ENCODE peak calls at places on chromosomes 16 and 17, in seven cellular contexts. One of them, this sample, is unnamed.

GRCh38 chr17:17681744-17682292 is 560 bp downstream of the RAI1 start:
- DNase-seq in EL: peak
- DNase-seq in cardiac muscle cell: no peak
- DNase-seq in ELR: peak
- DNase-seq in neural progenitor cell: peak
- DNase-seq in astrocyte of the spinal cord: no peak
- DNase-seq in germinal center: peak
- DNase-seq in this sample: peak

GRCh38 chr17:40485851-40486512 is 15.4 kb downstream of the TNS4 start:
- DNase-seq in EL: peak
- DNase-seq in cardiac muscle cell: peak
- DNase-seq in ELR: peak
- DNase-seq in neural progenitor cell: no peak
- DNase-seq in astrocyte of the spinal cord: peak
- DNase-seq in germinal center: no peak
- DNase-seq in this sample: no peak

GRCh38 chr17:81285179-81285878 is 9.8 kb downstream of the SLC38A10 start:
- DNase-seq in EL: peak
- DNase-seq in cardiac muscle cell: peak
- DNase-seq in ELR: peak
- DNase-seq in neural progenitor cell: peak
- DNase-seq in astrocyte of the spinal cord: peak
- DNase-seq in germinal center: peak
- DNase-seq in this sample: peak

GRCh38 chr17:13961262-13961661 is 108.0 kb upstream of the COX10 start:
- DNase-seq in EL: no peak
- DNase-seq in cardiac muscle cell: no peak
- DNase-seq in ELR: no peak
- DNase-seq in neural progenitor cell: no peak
- DNase-seq in astrocyte of the spinal cord: no peak
- DNase-seq in germinal center: no peak
- DNase-seq in this sample: no peak

GRCh38 chr17:38454528-38454927 is 26.3 kb downstream of the ARHGAP23 start:
- DNase-seq in EL: peak
- DNase-seq in cardiac muscle cell: peak
- DNase-seq in ELR: peak
- DNase-seq in neural progenitor cell: no peak
- DNase-seq in astrocyte of the spinal cord: peak
- DNase-seq in germinal center: no peak
- DNase-seq in this sample: peak

GRCh38 chr17:7293821-7294613 is 422 bp downstream of the YBX2 start:
- DNase-seq in EL: no peak
- DNase-seq in cardiac muscle cell: no peak
- DNase-seq in ELR: no peak
- DNase-seq in neural progenitor cell: peak
- DNase-seq in astrocyte of the spinal cord: no peak
- DNase-seq in germinal center: peak
- DNase-seq in this sample: no peak

GRCh38 chr16:1379863-1380174 is 28.1 kb downstream of the GNPTG start:
- DNase-seq in EL: no peak
- DNase-seq in cardiac muscle cell: no peak
- DNase-seq in ELR: no peak
- DNase-seq in neural progenitor cell: no peak
- DNase-seq in astrocyte of the spinal cord: no peak
- DNase-seq in germinal center: no peak
- DNase-seq in this sample: no peak

GRCh38 chr17:28270055-28270454 is 48.9 kb upstream of the TMEM97 start:
- DNase-seq in EL: no peak
- DNase-seq in cardiac muscle cell: no peak
- DNase-seq in ELR: no peak
- DNase-seq in neural progenitor cell: no peak
- DNase-seq in astrocyte of the spinal cord: no peak
- DNase-seq in germinal center: no peak
- DNase-seq in this sample: no peak

GRCh38 chr17:2215616-2216364 is 87.8 kb downstream of the SMG6 start:
- DNase-seq in EL: peak
- DNase-seq in cardiac muscle cell: peak
- DNase-seq in ELR: peak
- DNase-seq in neural progenitor cell: peak
- DNase-seq in astrocyte of the spinal cord: peak
- DNase-seq in germinal center: peak
- DNase-seq in this sample: peak

GRCh38 chr17:13046361-13046760 is 28.5 kb upstream of the ELAC2 start:
- DNase-seq in EL: no peak
- DNase-seq in cardiac muscle cell: no peak
- DNase-seq in ELR: no peak
- DNase-seq in neural progenitor cell: no peak
- DNase-seq in astrocyte of the spinal cord: no peak
- DNase-seq in germinal center: no peak
- DNase-seq in this sample: no peak

GRCh38 chr16:79792952-79793351 is 192.4 kb upstream of the MAF start:
- DNase-seq in EL: no peak
- DNase-seq in cardiac muscle cell: no peak
- DNase-seq in ELR: no peak
- DNase-seq in neural progenitor cell: no peak
- DNase-seq in astrocyte of the spinal cord: no peak
- DNase-seq in germinal center: no peak
- DNase-seq in this sample: peak

GRCh38 chr16:11729787-11730186 is 12.9 kb downstream of the TXNDC11 start:
- DNase-seq in EL: no peak
- DNase-seq in cardiac muscle cell: no peak
- DNase-seq in ELR: no peak
- DNase-seq in neural progenitor cell: no peak
- DNase-seq in astrocyte of the spinal cord: no peak
- DNase-seq in germinal center: no peak
- DNase-seq in this sample: no peak

GRCh38 chr16:1614226-1615102 is 2.3 kb downstream of the CRAMP1 start:
- DNase-seq in EL: peak
- DNase-seq in cardiac muscle cell: peak
- DNase-seq in ELR: peak
- DNase-seq in neural progenitor cell: peak
- DNase-seq in astrocyte of the spinal cord: peak
- DNase-seq in germinal center: peak
- DNase-seq in this sample: no peak

GRCh38 chr16:67254809-67255552 is 6.2 kb downstream of the SLC9A5 start:
- DNase-seq in EL: no peak
- DNase-seq in cardiac muscle cell: no peak
- DNase-seq in ELR: no peak
- DNase-seq in neural progenitor cell: no peak
- DNase-seq in astrocyte of the spinal cord: no peak
- DNase-seq in germinal center: no peak
- DNase-seq in this sample: no peak

GRCh38 chr16:89862732-89863131 is 10.7 kb upstream of the TCF25 start:
- DNase-seq in EL: no peak
- DNase-seq in cardiac muscle cell: no peak
- DNase-seq in ELR: no peak
- DNase-seq in neural progenitor cell: no peak
- DNase-seq in astrocyte of the spinal cord: no peak
- DNase-seq in germinal center: no peak
- DNase-seq in this sample: no peak

GRCh38 chr17:3892095-3892998 is 506 bp downstream of the CAMKK1 start:
- DNase-seq in EL: peak
- DNase-seq in cardiac muscle cell: peak
- DNase-seq in ELR: peak
- DNase-seq in neural progenitor cell: peak
- DNase-seq in astrocyte of the spinal cord: peak
- DNase-seq in germinal center: peak
- DNase-seq in this sample: peak

GRCh38 chr16:12502671-12503070 is 301.0 kb downstream of the CPPED1 start:
- DNase-seq in EL: no peak
- DNase-seq in cardiac muscle cell: no peak
- DNase-seq in ELR: no peak
- DNase-seq in neural progenitor cell: no peak
- DNase-seq in astrocyte of the spinal cord: no peak
- DNase-seq in germinal center: no peak
- DNase-seq in this sample: no peak

GRCh38 chr16:53132406-53132805 is 77.6 kb downstream of the CHD9 start:
- DNase-seq in EL: no peak
- DNase-seq in cardiac muscle cell: peak
- DNase-seq in ELR: no peak
- DNase-seq in neural progenitor cell: no peak
- DNase-seq in astrocyte of the spinal cord: no peak
- DNase-seq in germinal center: no peak
- DNase-seq in this sample: no peak

GRCh38 chr16:14120335-14120734 is 49.2 kb downstream of the MRTFB start:
- DNase-seq in EL: no peak
- DNase-seq in cardiac muscle cell: no peak
- DNase-seq in ELR: no peak
- DNase-seq in neural progenitor cell: no peak
- DNase-seq in astrocyte of the spinal cord: no peak
- DNase-seq in germinal center: no peak
- DNase-seq in this sample: no peak

GRCh38 chr17:40179923-40180659 is 2.8 kb downstream of the RAPGEFL1 start:
- DNase-seq in EL: peak
- DNase-seq in cardiac muscle cell: peak
- DNase-seq in ELR: peak
- DNase-seq in neural progenitor cell: no peak
- DNase-seq in astrocyte of the spinal cord: peak
- DNase-seq in germinal center: no peak
- DNase-seq in this sample: no peak

GRCh38 chr16:80612461-80613017 is 71.7 kb downstream of the DYNLRB2 start:
- DNase-seq in EL: no peak
- DNase-seq in cardiac muscle cell: no peak
- DNase-seq in ELR: no peak
- DNase-seq in neural progenitor cell: no peak
- DNase-seq in astrocyte of the spinal cord: no peak
- DNase-seq in germinal center: no peak
- DNase-seq in this sample: no peak

GRCh38 chr17:8820311-8821010 is 21.3 kb upstream of the MFSD6L start:
- DNase-seq in EL: no peak
- DNase-seq in cardiac muscle cell: no peak
- DNase-seq in ELR: no peak
- DNase-seq in neural progenitor cell: no peak
- DNase-seq in astrocyte of the spinal cord: no peak
- DNase-seq in germinal center: no peak
- DNase-seq in this sample: no peak

GRCh38 chr17:10638151-10638550 is 19.0 kb downstream of the MYH3 start:
- DNase-seq in EL: no peak
- DNase-seq in cardiac muscle cell: no peak
- DNase-seq in ELR: no peak
- DNase-seq in neural progenitor cell: no peak
- DNase-seq in astrocyte of the spinal cord: no peak
- DNase-seq in germinal center: no peak
- DNase-seq in this sample: no peak

GRCh38 chr17:29114141-29114540 is 66.1 kb downstream of the MYO18A start:
- DNase-seq in EL: no peak
- DNase-seq in cardiac muscle cell: no peak
- DNase-seq in ELR: no peak
- DNase-seq in neural progenitor cell: no peak
- DNase-seq in astrocyte of the spinal cord: no peak
- DNase-seq in germinal center: no peak
- DNase-seq in this sample: no peak

GRCh38 chr17:50129303-50129945 is 536 bp downstream of the SAMD14 start:
- DNase-seq in EL: peak
- DNase-seq in cardiac muscle cell: peak
- DNase-seq in ELR: peak
- DNase-seq in neural progenitor cell: peak
- DNase-seq in astrocyte of the spinal cord: peak
- DNase-seq in germinal center: no peak
- DNase-seq in this sample: no peak

GRCh38 chr17:45791935-45792334 is 7.8 kb downstream of the CRHR1 start:
- DNase-seq in EL: no peak
- DNase-seq in cardiac muscle cell: no peak
- DNase-seq in ELR: no peak
- DNase-seq in neural progenitor cell: no peak
- DNase-seq in astrocyte of the spinal cord: no peak
- DNase-seq in germinal center: no peak
- DNase-seq in this sample: no peak

GRCh38 chr17:6539871-6540270 is 16.5 kb downstream of the PITPNM3 start:
- DNase-seq in EL: no peak
- DNase-seq in cardiac muscle cell: no peak
- DNase-seq in ELR: no peak
- DNase-seq in neural progenitor cell: no peak
- DNase-seq in astrocyte of the spinal cord: no peak
- DNase-seq in germinal center: no peak
- DNase-seq in this sample: no peak

GRCh38 chr17:5793899-5794298 is 209.6 kb upstream of the NLRP1 start:
- DNase-seq in EL: no peak
- DNase-seq in cardiac muscle cell: no peak
- DNase-seq in ELR: peak
- DNase-seq in neural progenitor cell: peak
- DNase-seq in astrocyte of the spinal cord: peak
- DNase-seq in germinal center: no peak
- DNase-seq in this sample: no peak

GRCh38 chr17:18151290-18151689 is 32.3 kb upstream of the ALKBH5 start:
- DNase-seq in EL: no peak
- DNase-seq in cardiac muscle cell: no peak
- DNase-seq in ELR: no peak
- DNase-seq in neural progenitor cell: no peak
- DNase-seq in astrocyte of the spinal cord: no peak
- DNase-seq in germinal center: no peak
- DNase-seq in this sample: no peak

GRCh38 chr17:44988256-44988942 is 20.3 kb upstream of the C1QL1 start:
- DNase-seq in EL: no peak
- DNase-seq in cardiac muscle cell: no peak
- DNase-seq in ELR: no peak
- DNase-seq in neural progenitor cell: peak
- DNase-seq in astrocyte of the spinal cord: no peak
- DNase-seq in germinal center: no peak
- DNase-seq in this sample: no peak

GRCh38 chr17:61574542-61575351 is 16.3 kb downstream of the NACA2 start:
- DNase-seq in EL: peak
- DNase-seq in cardiac muscle cell: peak
- DNase-seq in ELR: peak
- DNase-seq in neural progenitor cell: peak
- DNase-seq in astrocyte of the spinal cord: peak
- DNase-seq in germinal center: no peak
- DNase-seq in this sample: no peak

GRCh38 chr17:73757324-73757942 is 113.2 kb upstream of the SDK2 start:
- DNase-seq in EL: no peak
- DNase-seq in cardiac muscle cell: no peak
- DNase-seq in ELR: no peak
- DNase-seq in neural progenitor cell: no peak
- DNase-seq in astrocyte of the spinal cord: no peak
- DNase-seq in germinal center: no peak
- DNase-seq in this sample: peak

GRCh38 chr16:1290860-1291575 is 18.4 kb upstream of the UBE2I start:
- DNase-seq in EL: no peak
- DNase-seq in cardiac muscle cell: no peak
- DNase-seq in ELR: no peak
- DNase-seq in neural progenitor cell: no peak
- DNase-seq in astrocyte of the spinal cord: no peak
- DNase-seq in germinal center: no peak
- DNase-seq in this sample: no peak

GRCh38 chr17:82369211-82369610 is 2.4 kb upstream of the UTS2R start:
- DNase-seq in EL: no peak
- DNase-seq in cardiac muscle cell: no peak
- DNase-seq in ELR: no peak
- DNase-seq in neural progenitor cell: no peak
- DNase-seq in astrocyte of the spinal cord: no peak
- DNase-seq in germinal center: no peak
- DNase-seq in this sample: no peak